ENCODE peak calls at places on chromosomes 2 and 18, in four cellular contexts. Z, Q, D and J are unnamed samples.
A peak's percentile ranks its signal among the peaks of the same experiment; 100 is the strongest.

GRCh38 chr18:35553300-35553699 is 28.2 kb upstream of the GALNT1 start:
- DNase-seq in Z (no peak), Q (peak; percentile 87), D (no peak), J (no peak)

GRCh38 chr18:55587341-55588000 is 521 bp downstream of the TCF4 start:
- DNase-seq in Z (peak; percentile 51), Q (no peak), D (no peak), J (no peak)

GRCh38 chr18:5440297-5440696 is 103.5 kb downstream of the EPB41L3 start:
- DNase-seq in Z (no peak), Q (no peak), D (no peak), J (no peak)

GRCh38 chr18:54388203-54389142 is 30.8 kb downstream of the C18orf54 start:
- DNase-seq in Z (peak; percentile 44), Q (peak; percentile 80), D (peak; percentile 55), J (peak; percentile 66)

GRCh38 chr18:32200766-32201165 is 10.9 kb downstream of the MEP1B start:
- DNase-seq in Z (no peak), Q (no peak), D (no peak), J (no peak)

GRCh38 chr2:33134764-33135560 is 188.2 kb downstream of the LTBP1 start:
- DNase-seq in Z (peak; percentile 25), Q (no peak), D (no peak), J (no peak)

GRCh38 chr2:29254-29653 is 17.1 kb downstream of the FAM110C start:
- DNase-seq in Z (no peak), Q (no peak), D (no peak), J (no peak)

GRCh38 chr2:33121416-33121815 is 174.7 kb downstream of the LTBP1 start:
- DNase-seq in Z (peak; percentile 18), Q (no peak), D (no peak), J (no peak)

GRCh38 chr2:33250417-33251029 is 225.9 kb upstream of the RASGRP3 start:
- DNase-seq in Z (no peak), Q (no peak), D (no peak), J (no peak)

GRCh38 chr2:24785704-24786321 is 7.4 kb downstream of the PTRHD1 start:
- DNase-seq in Z (no peak), Q (no peak), D (no peak), J (no peak)

DNA sequence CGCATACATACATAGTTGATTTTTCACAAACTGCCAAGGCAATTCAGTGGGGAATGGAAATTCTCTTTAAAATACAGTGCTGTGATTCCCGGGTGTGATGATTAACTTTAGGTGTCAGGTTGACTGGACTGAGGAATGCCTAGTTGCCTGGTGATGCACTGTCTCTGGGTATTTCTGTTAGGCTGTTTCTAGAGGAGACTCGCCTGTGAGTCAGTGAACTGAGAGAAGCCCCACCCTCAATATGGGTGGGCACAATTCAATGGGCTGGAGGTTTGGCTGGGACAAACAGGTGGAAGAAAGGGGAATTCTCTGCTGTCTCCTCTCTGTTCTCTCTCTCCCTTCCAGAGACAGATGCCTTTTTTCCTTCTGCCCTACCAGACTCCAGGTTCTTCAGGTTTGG is 187.6 kb downstream of the ARHGAP28 start:
- DNase-seq in Z (no peak), Q (no peak), D (no peak), J (no peak)
- TF ChIP-seq FOSL1 in Z (no peak), Q (no peak), D (no peak), J (no peak)

GRCh38 chr2:162044586-162044985 is 29.4 kb downstream of the DPP4 start:
- DNase-seq in Z (no peak), Q (no peak), D (no peak), J (no peak)
- TF ChIP-seq JUND in Z (no peak), Q (no peak), D (no peak), J (no peak)

GRCh38 chr2:176652300-176653182 is 383.3 kb downstream of the MTX2 start:
- DNase-seq in Z (peak; percentile 68), Q (peak; percentile 66), D (no peak), J (peak; percentile 39)
- TF ChIP-seq FOSL1 in Z (no peak), Q (no peak), D (no peak), J (no peak)

DNA sequence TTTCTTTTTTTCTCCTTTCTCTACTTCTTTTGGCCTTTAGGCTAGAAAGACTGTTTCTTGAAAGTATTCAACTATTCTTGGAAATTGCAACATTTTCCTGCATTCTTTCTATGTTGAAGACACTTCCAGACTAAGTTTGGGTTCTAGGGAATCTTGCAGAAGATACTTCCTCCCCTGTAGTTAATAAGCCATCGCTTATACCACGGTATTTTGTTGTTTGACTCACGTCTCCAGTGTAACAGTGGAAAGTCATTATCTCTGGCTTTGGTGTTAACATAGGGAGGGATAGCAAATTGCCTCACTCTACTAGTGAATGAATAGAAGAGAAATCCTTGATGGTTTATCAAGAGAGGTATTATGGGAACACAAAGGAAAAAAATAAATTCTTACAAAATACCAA is 79.3 kb downstream of the SLC8A1 start:
- DNase-seq in Z (no peak), Q (no peak), D (no peak), J (no peak)
- TF ChIP-seq JUND in Z (no peak), Q (no peak), D (no peak), J (no peak)

GRCh38 chr2:121309801-121310200 is 24.8 kb upstream of the TFCP2L1 start:
- DNase-seq in Z (no peak), Q (no peak), D (no peak), J (no peak)
- TF ChIP-seq FOSL1 in Z (no peak), Q (no peak), D (no peak), J (no peak)

GRCh38 chr2:74414913-74415761 is 6.3 kb downstream of the C2orf81 start:
- DNase-seq in Z (no peak), Q (no peak), D (no peak), J (no peak)
- TF ChIP-seq JUND in Z (no peak), Q (no peak), D (no peak), J (no peak)

DNA sequence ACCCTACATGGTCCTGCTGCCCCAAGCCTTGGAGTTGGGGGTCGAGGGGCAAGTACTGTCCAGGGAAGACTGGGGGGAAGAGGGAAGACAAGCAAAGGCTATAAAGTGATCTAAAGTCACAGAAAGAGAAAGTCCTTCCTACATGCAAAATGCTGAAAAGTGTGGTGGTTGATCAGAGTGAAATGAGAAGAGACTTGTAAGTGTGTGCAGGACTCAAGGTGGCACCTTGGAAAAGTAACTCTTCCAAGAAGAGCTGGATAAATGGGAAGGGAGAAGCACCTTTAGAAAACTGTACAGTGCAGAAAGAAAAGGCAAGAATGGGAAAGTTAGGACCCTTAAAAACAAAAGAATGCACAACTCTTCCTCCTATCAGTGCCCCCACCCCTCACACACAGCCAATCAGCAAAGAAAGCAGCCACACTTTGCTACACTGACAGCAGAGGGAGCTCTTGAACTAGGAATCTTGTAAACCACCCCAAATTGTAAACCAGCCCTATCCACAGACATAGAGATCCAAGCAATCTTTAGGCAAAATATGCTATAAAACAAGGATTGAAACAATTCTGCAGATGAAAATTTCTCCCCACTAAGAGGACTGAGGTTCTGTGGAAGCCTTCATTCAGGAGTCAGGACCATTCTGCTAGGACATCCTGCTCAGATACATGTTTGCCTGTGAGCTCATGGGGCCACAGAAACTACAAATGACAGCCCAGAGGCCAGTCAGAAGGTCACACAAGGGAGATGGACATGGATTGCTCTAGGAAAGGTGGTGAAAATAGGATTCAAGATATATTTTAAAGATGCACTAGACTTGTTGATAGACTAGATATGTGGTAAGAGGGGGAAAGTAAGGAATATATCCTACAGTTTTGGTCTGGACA is 146.4 kb downstream of the FTCDNL1 start:
- DNase-seq in Z (peak; percentile 19), Q (peak; percentile 53), D (peak; percentile 59), J (peak; percentile 36)
- TF ChIP-seq FOSL1 in Z (no peak), Q (no peak), D (no peak), J (no peak)

GRCh38 chr2:162560291-162560690 is 216.4 kb downstream of the GCA start:
- DNase-seq in Z (no peak), Q (no peak), D (no peak), J (no peak)

GRCh38 chr2:162556996-162557395 is 213.1 kb downstream of the GCA start:
- DNase-seq in Z (no peak), Q (no peak), D (no peak), J (no peak)

GRCh38 chr2:162559194-162559593 is 215.3 kb downstream of the GCA start:
- DNase-seq in Z (no peak), Q (no peak), D (no peak), J (no peak)
- TF ChIP-seq JUND in Z (no peak), Q (no peak), D (no peak), J (no peak)

GRCh38 chr2:239646184-239646583 is 245.4 kb upstream of the HDAC4 start:
- DNase-seq in Z (no peak), Q (no peak), D (no peak), J (no peak)

GRCh38 chr2:239649309-239649708 is 248.5 kb upstream of the HDAC4 start:
- DNase-seq in Z (no peak), Q (no peak), D (no peak), J (no peak)

GRCh38 chr2:239650674-239651073 is 249.9 kb upstream of the HDAC4 start:
- DNase-seq in Z (no peak), Q (no peak), D (no peak), J (no peak)

GRCh38 chr2:239647037-239647436 is 246.2 kb upstream of the HDAC4 start:
- DNase-seq in Z (no peak), Q (no peak), D (no peak), J (no peak)

DNA sequence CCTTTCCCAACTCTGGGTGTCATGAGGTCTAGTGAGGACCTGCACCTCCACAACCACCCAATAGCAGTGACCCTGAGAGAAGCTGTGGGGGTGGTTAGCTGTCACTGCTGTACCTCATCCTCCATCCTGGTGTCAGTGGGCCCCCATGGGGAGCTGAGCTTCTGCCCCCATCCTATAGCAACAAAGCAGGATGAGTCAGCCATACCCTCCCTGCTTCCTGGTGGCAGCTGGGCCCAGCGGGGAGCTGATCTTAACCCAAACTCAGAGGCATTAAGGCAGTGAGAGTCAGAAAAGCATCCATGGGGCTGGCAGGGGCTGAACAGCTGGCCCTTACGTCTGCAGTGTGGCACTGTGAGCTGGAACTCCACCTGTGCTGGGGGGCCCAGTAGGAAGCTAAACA is 247.8 kb upstream of the HDAC4 start:
- DNase-seq in Z (no peak), Q (no peak), D (no peak), J (no peak)
- TF ChIP-seq FOSL1 in Z (no peak), Q (no peak), D (no peak), J (no peak)

GRCh38 chr2:101972621-101973434 is 18.9 kb upstream of the IL1R2 start:
- DNase-seq in Z (no peak), Q (no peak), D (no peak), J (no peak)
- TF ChIP-seq JUND in Z (no peak), Q (no peak), D (no peak), J (no peak)